ENCODE peak calls at places on chromosomes 16 and 17, in six cellular contexts. A, D, G, O, V and Z are unnamed samples.

GRCh38 chr17:13557077-13557476 is 44.7 kb downstream of the HS3ST3A1 start:
- DNase-seq in O (no peak), V (no peak), A (no peak), G (peak), D (no peak), Z (peak)

GRCh38 chr16:87924041-87924851 is 12.1 kb downstream of the CA5A start:
- DNase-seq in V (no peak), G (no peak), O (no peak), A (no peak), D (no peak), Z (no peak)

GRCh38 chr17:37292429-37293139 is 83.2 kb upstream of the C17orf78 start:
- DNase-seq in G (no peak), D (no peak), O (no peak), V (no peak), A (no peak), Z (no peak)

GRCh38 chr17:39113871-39114270 is 37.6 kb downstream of the PLXDC1 start:
- DNase-seq in V (no peak), D (no peak), A (no peak), O (no peak), G (no peak), Z (no peak)

GRCh38 chr17:8176998-8177731 is 985 bp upstream of the TMEM107 start:
- DNase-seq in V (no peak), D (peak), A (no peak), O (no peak), G (no peak), Z (no peak)

GRCh38 chr16:89993971-89994370 is 25.3 kb downstream of the DBNDD1 start:
- DNase-seq in O (no peak), V (no peak), G (no peak), D (no peak), A (no peak), Z (no peak)

GRCh38 chr17:8436169-8436932 is 667 bp downstream of the NDEL1 start:
- DNase-seq in V (no peak), O (peak), D (peak), G (peak), A (peak), Z (peak)

GRCh38 chr17:37774508-37774907 is 29.6 kb upstream of the HNF1B start:
- DNase-seq in D (no peak), V (no peak), O (no peak), G (no peak), A (no peak), Z (no peak)

GRCh38 chr16:56601325-56601724 is 7.1 kb upstream of the MT2A start:
- DNase-seq in G (no peak), A (no peak), D (no peak), O (no peak), V (no peak), Z (no peak)

GRCh38 chr17:80710716-80711115 is 166.1 kb downstream of the RPTOR start:
- DNase-seq in A (no peak), G (no peak), O (no peak), D (no peak), V (no peak), Z (no peak)

GRCh38 chr17:4161179-4161559 is 18.2 kb downstream of the CYB5D2 start:
- DNase-seq in A (no peak), G (peak), V (peak), O (peak), D (peak), Z (peak)

GRCh38 chr17:4742629-4743028 is 2.9 kb upstream of the CXCL16 start:
- DNase-seq in A (no peak), V (no peak), G (no peak), O (no peak), D (no peak), Z (no peak)

GRCh38 chr17:9928601-9929341 is 23.7 kb upstream of the RCVRN start:
- DNase-seq in O (peak), V (peak), A (peak), G (peak), D (peak), Z (peak)

GRCh38 chr16:13772782-13773181 is 147.2 kb upstream of the ERCC4 start:
- DNase-seq in O (no peak), G (no peak), D (no peak), A (no peak), V (no peak), Z (no peak)

GRCh38 chr16:82041542-82041941 is 6.5 kb downstream of the HSD17B2 start:
- DNase-seq in O (no peak), A (no peak), G (no peak), V (no peak), D (no peak), Z (no peak)

GRCh38 chr17:6392609-6393367 is 42.1 kb downstream of the AIPL1 start:
- DNase-seq in A (no peak), G (no peak), D (no peak), V (no peak), O (no peak), Z (no peak)

GRCh38 chr16:8677481-8677880 is 3.1 kb downstream of the ABAT start:
- DNase-seq in G (no peak), O (no peak), D (no peak), V (no peak), A (no peak), Z (no peak)

GRCh38 chr16:84677849-84678248 is 22.0 kb upstream of the USP10 start:
- DNase-seq in A (no peak), G (no peak), O (no peak), V (no peak), D (no peak), Z (peak)

GRCh38 chr16:66660422-66661209 is 35.9 kb downstream of the CMTM4 start:
- DNase-seq in V (no peak), O (no peak), D (peak), A (peak), G (peak), Z (peak)

GRCh38 chr16:57141822-57142631 is 43.8 kb downstream of the PSME3IP1 start:
- DNase-seq in D (no peak), V (no peak), G (no peak), O (no peak), A (no peak), Z (no peak)

GRCh38 chr17:51164911-51165679 is 1.1 kb upstream of the NME2 start:
- DNase-seq in A (no peak), D (peak), G (no peak), V (no peak), O (peak), Z (no peak)

GRCh38 chr17:37489197-37490001 is at the start of gene DUSP14:
- DNase-seq in A (peak), V (no peak), D (peak), G (peak), O (peak), Z (peak)

GRCh38 chr17:75110307-75110937 is 653 bp downstream of the ARMC7 start:
- DNase-seq in O (peak), G (no peak), D (peak), A (no peak), V (no peak), Z (no peak)

GRCh38 chr17:74337834-74338500 is 11.9 kb downstream of the KIF19 start:
- DNase-seq in O (no peak), A (no peak), D (no peak), V (no peak), G (no peak), Z (no peak)

GRCh38 chr17:35449371-35449931 is 885 bp upstream of the SLFN13 start:
- DNase-seq in D (peak), A (peak), V (no peak), O (peak), G (no peak), Z (peak)

GRCh38 chr17:65707780-65708179 is 146.3 kb upstream of the AXIN2 start:
- DNase-seq in D (no peak), G (peak), A (no peak), O (no peak), V (no peak), Z (no peak)

GRCh38 chr16:55240933-55241332 is 83.1 kb upstream of the IRX6 start:
- DNase-seq in O (peak), G (no peak), D (peak), A (no peak), V (peak), Z (no peak)

GRCh38 chr17:77470800-77471733 is 330.3 kb downstream of the SEC14L1 start:
- DNase-seq in G (peak), O (peak), V (no peak), A (no peak), D (peak), Z (peak)
- H3K4ac ChIP-seq in G (peak), O (no peak), V (peak), A (no peak), D (peak), Z (peak)

DNA sequence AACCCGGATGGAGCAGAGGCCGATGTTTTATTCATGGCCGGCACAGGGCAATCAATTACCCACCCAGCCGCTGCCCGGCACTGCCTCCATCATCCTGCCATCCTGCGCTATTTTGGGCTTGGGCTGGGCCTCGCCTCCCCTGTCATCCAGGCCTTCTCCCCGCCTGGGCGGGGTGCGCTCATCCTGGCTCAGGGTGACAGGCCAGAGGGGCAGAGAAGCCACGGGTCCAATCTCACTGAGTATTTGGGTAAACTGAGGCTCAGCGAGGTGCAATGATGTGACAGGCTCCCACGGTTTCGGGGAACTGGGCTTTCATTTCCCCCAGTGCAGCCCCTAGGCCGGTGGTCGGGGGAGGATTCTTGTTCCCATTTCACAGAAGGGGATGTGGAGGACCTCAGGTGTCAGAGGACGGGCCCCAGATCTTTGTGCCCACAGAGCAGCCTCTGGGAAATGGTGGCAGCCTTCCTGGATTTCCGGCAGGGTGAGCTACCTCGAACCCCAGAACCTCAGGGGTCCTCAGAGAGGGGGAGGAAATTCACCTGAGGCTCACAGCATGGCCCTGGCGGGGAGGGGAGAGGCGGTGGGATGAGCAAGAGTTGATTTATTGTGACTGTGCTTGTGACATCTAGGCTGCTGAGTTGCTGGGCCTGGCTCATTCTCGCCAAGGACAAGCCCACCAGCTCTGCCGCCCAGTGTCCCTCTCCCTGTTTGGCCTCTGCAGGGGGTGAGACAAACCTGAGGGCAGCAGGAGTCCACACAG is 23.8 kb upstream of the KCNJ12 start:
- DNase-seq in O (no peak), V (no peak), A (no peak), G (no peak), D (no peak), Z (no peak)
- H2BK15ac ChIP-seq in O (no peak), V (no peak), A (no peak), G (no peak), D (no peak), Z (no peak)

GRCh38 chr16:19595043-19595767 is 39.7 kb downstream of the VPS35L start:
- DNase-seq in V (no peak), A (no peak), O (no peak), G (peak), D (peak), Z (peak)
- H2AK5ac ChIP-seq in V (no peak), A (no peak), O (no peak), G (no peak), D (no peak), Z (peak)

DNA sequence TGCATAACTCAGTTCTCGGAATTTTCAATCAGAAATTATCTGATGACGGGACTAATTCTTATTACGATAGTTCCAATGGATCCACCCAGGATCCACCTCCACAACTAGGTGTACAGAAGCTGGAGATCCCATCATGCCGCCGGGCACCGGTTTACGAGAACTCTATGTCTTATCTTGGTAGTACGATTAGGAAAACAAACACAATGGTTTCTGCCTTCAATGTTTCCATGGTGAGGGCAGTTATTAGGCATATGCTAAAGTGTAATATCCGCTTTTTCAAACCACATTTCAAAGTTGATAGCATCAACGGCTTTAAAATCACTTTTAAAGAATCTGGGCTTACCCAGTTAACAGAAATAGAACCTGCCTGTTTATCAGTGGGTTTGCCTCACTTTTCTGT is 705.7 kb downstream of the MAF start:
- DNase-seq in V (no peak), O (no peak), A (no peak), G (no peak), D (no peak), Z (no peak)
- H3K4ac ChIP-seq in V (no peak), O (no peak), A (no peak), G (no peak), D (no peak), Z (no peak)

GRCh38 chr17:46976626-46977270 is 2.3 kb downstream of the RPRML start:
- DNase-seq in V (no peak), G (no peak), O (peak), A (no peak), D (peak), Z (no peak)
- H2BK15ac ChIP-seq in V (no peak), G (no peak), O (no peak), A (no peak), D (no peak), Z (no peak)

GRCh38 chr17:46769531-46770438 is 48.7 kb downstream of the WNT3 start:
- DNase-seq in G (no peak), A (no peak), V (no peak), O (peak), D (no peak), Z (no peak)
- H2AK5ac ChIP-seq in G (peak), A (peak), V (no peak), O (no peak), D (peak), Z (peak)